ENCODE peak calls at places on chromosomes 7 and 10, in nine cellular contexts. H is skeletal muscle cell; W is NCI-H2171; C is GM12892; X is CD4-positive, alpha-beta T cell; B is stimulated activated CD4-positive, alpha-beta T cell treated with anti-CD3 and anti-CD28 coated beads, Interleukin-2, amount 100 ng/mL, for 24 hours; U is NCI-H1092; D is activated T-cell treated with anti-CD3 and anti-CD28 coated beads, Interleukin-2, amount 50 U/mL, for 48 hours; S is left lobe of liver. N is an unnamed sample.

GRCh38 chr10:127937915-127938440 is 31.1 kb downstream of the PTPRE start:
- DNase-seq in H (no peak), W (no peak), C (no peak), X (no peak), B (no peak), U (no peak), D (no peak), S (no peak), N (no peak)

GRCh38 chr10:13998090-13998838 is 332.5 kb downstream of the FRMD4A start:
- DNase-seq in H (no peak), W (no peak), C (no peak), X (no peak), B (no peak), U (no peak), D (no peak), S (no peak), N (no peak)

GRCh38 chr7:56028942-56029630 is 22.2 kb downstream of the PSPH start:
- DNase-seq in H (no peak), W (no peak), C (no peak), X (no peak), B (no peak), U (no peak), D (no peak), S (peak), N (no peak)

GRCh38 chr10:70699659-70700174 is 27.4 kb downstream of the ADAMTS14 start:
- DNase-seq in H (no peak), W (no peak), C (no peak), X (no peak), B (no peak), U (no peak), D (no peak), S (no peak), N (no peak)

GRCh38 chr7:18180685-18181084 is 153.0 kb upstream of the PRPS1L1 start:
- DNase-seq in H (no peak), W (no peak), C (no peak), X (no peak), B (no peak), U (no peak), D (no peak), S (no peak), N (no peak)

GRCh38 chr10:43390791-43391190 is 18.2 kb downstream of the HNRNPF start:
- DNase-seq in H (no peak), W (no peak), C (no peak), X (no peak), B (no peak), U (no peak), D (peak), S (no peak), N (no peak)

GRCh38 chr10:54064215-54064614 is 736.8 kb downstream of the PCDH15 start:
- DNase-seq in H (no peak), W (no peak), C (no peak), X (no peak), B (no peak), U (no peak), D (no peak), S (no peak), N (no peak)

GRCh38 chr7:92061154-92061553 is 73.1 kb downstream of the CYP51A1 start:
- DNase-seq in H (no peak), W (no peak), C (no peak), X (no peak), B (no peak), U (no peak), D (no peak), S (no peak), N (no peak)

GRCh38 chr10:102310356-102311024 is 65.2 kb downstream of the GBF1 start:
- DNase-seq in H (no peak), W (no peak), C (no peak), X (no peak), B (no peak), U (no peak), D (no peak), S (no peak), N (no peak)

GRCh38 chr10:79492256-79492655 is 20.1 kb upstream of the EIF5AL1 start:
- DNase-seq in H (no peak), W (no peak), C (no peak), X (no peak), B (no peak), U (no peak), D (no peak), S (no peak), N (no peak)

GRCh38 chr10:33038672-33039071 is 80.6 kb upstream of the ITGB1 start:
- DNase-seq in H (no peak), W (no peak), C (no peak), X (no peak), B (no peak), U (no peak), D (no peak), S (no peak), N (no peak)

GRCh38 chr7:2927592-2927991 is 83.5 kb upstream of the GNA12 start:
- DNase-seq in H (no peak), W (no peak), C (no peak), X (no peak), B (no peak), U (no peak), D (no peak), S (peak), N (peak)

GRCh38 chr7:116696707-116697106 is 24.7 kb downstream of the MET start:
- DNase-seq in H (no peak), W (no peak), C (no peak), X (no peak), B (no peak), U (no peak), D (no peak), S (no peak), N (no peak)

GRCh38 chr7:20238754-20239324 is 21.7 kb upstream of the MACC1 start:
- DNase-seq in H (no peak), W (no peak), C (no peak), X (no peak), B (no peak), U (no peak), D (peak), S (no peak), N (no peak)

N was measured in left ventricle myocardium inferior.